ENCODE peak calls at places on chromosome 13, in seven cellular contexts. I, H, N, L, C, M and S are unnamed samples.
A peak's percentile ranks its signal among the peaks of the same experiment; 100 is the strongest.

GRCh38 chr13:20489185-20489820 is 36.4 kb downstream of the CRYL1 start:
- DNase-seq in C (peak; percentile 29), M (peak; percentile 73), N (no peak), L (no peak), H (no peak), I (no peak), S (no peak)

GRCh38 chr13:36666482-36667264 is 7.1 kb upstream of the SERTM1 start:
- DNase-seq in I (no peak), C (no peak), M (no peak), L (no peak), N (no peak), H (no peak), S (peak; percentile 60)

GRCh38 chr13:75550159-75550567 is 572 bp downstream of the UCHL3 start:
- DNase-seq in C (no peak), L (peak; percentile 27), N (no peak), I (no peak), H (no peak), M (peak; percentile 74), S (peak; percentile 22)

GRCh38 chr13:93861818-93862217 is 617.7 kb downstream of the DCT start:
- DNase-seq in N (no peak), M (no peak), C (no peak), L (no peak), I (no peak), H (no peak), S (no peak)

GRCh38 chr13:90974249-90974954 is 373.1 kb upstream of the MIR17HG start:
- DNase-seq in M (no peak), C (no peak), N (no peak), I (no peak), H (no peak), L (no peak), S (no peak)

GRCh38 chr13:43815204-43815603 is 28.4 kb upstream of the ENOX1 start:
- DNase-seq in H (no peak), N (no peak), M (peak; percentile 24), I (no peak), L (no peak), C (peak; percentile 41), S (no peak)

GRCh38 chr13:49791753-49792549 is 531 bp downstream of the KPNA3 start:
- DNase-seq in H (peak; percentile 61), L (no peak), N (no peak), M (peak; percentile 61), C (peak; percentile 44), I (no peak), S (peak; percentile 45)

GRCh38 chr13:35478384-35479222 is 2.1 kb upstream of the MAB21L1 start:
- DNase-seq in H (peak; percentile 23), M (no peak), N (no peak), C (no peak), I (no peak), L (no peak), S (no peak)

GRCh38 chr13:80945328-80945727 is 604.4 kb upstream of the SPRY2 start:
- DNase-seq in C (no peak), N (no peak), H (no peak), L (no peak), I (no peak), M (no peak), S (no peak)

GRCh38 chr13:60410299-60410698 is 13.3 kb downstream of the TDRD3 start:
- DNase-seq in C (no peak), L (no peak), H (no peak), I (no peak), M (no peak), N (no peak), S (no peak)

GRCh38 chr13:105759467-105759866 is 776.0 kb downstream of the EFNB2 start:
- DNase-seq in C (no peak), H (no peak), I (no peak), L (no peak), N (no peak), M (no peak), S (no peak)

GRCh38 chr13:24180743-24181384 is 20.3 kb downstream of the SPATA13 start:
- DNase-seq in M (no peak), C (no peak), L (no peak), I (no peak), N (no peak), H (no peak), S (no peak)

GRCh38 chr13:44734204-44734707 is 158.1 kb upstream of the TSC22D1 start:
- DNase-seq in I (no peak), M (no peak), C (peak; percentile 62), L (no peak), N (no peak), H (no peak), S (no peak)

GRCh38 chr13:75425216-75426009 is 56.6 kb downstream of the TBC1D4 start:
- DNase-seq in L (no peak), I (no peak), N (peak; percentile 41), M (no peak), C (no peak), H (no peak), S (no peak)

GRCh38 chr13:44667950-44668349 is 91.8 kb upstream of the TSC22D1 start:
- DNase-seq in I (no peak), N (no peak), H (no peak), C (no peak), L (no peak), M (no peak), S (no peak)

GRCh38 chr13:106096661-106097092 is 438.8 kb downstream of the EFNB2 start:
- DNase-seq in H (no peak), M (no peak), C (no peak), L (peak; percentile 25), N (no peak), I (no peak), S (no peak)

GRCh38 chr13:23928985-23929384 is 31.7 kb upstream of the C1QTNF9B start:
- DNase-seq in L (peak; percentile 15), I (no peak), C (no peak), M (no peak), H (no peak), N (no peak), S (no peak)

GRCh38 chr13:50626031-50626643 is 217.4 kb downstream of the DLEU7 start:
- DNase-seq in C (no peak), I (no peak), N (no peak), L (no peak), M (no peak), H (no peak), S (no peak)

GRCh38 chr13:75326173-75327131 is 155.5 kb downstream of the TBC1D4 start:
- DNase-seq in C (no peak), H (peak; percentile 33), L (no peak), I (no peak), M (no peak), N (no peak), S (no peak)

GRCh38 chr13:32503727-32504126 is 34.9 kb downstream of the N4BP2L2 start:
- DNase-seq in L (no peak), N (no peak), C (no peak), H (peak; percentile 63), M (peak; percentile 65), I (no peak), S (no peak)

GRCh38 chr13:21427741-21428140 is 31.4 kb downstream of the ZDHHC20 start:
- DNase-seq in I (no peak), L (no peak), C (no peak), H (no peak), N (peak; percentile 20), M (no peak), S (no peak)

GRCh38 chr13:60572855-60573254 is 175.8 kb downstream of the TDRD3 start:
- DNase-seq in I (no peak), M (no peak), N (no peak), L (no peak), H (no peak), C (no peak), S (no peak)

GRCh38 chr13:39317284-39317683 is 279.0 kb downstream of the NHLRC3 start:
- DNase-seq in H (peak; percentile 53), L (no peak), M (peak; percentile 34), C (peak; percentile 33), N (no peak), I (no peak), S (peak; percentile 57)

GRCh38 chr13:33764716-33765115 is 53.2 kb upstream of the RFC3 start:
- DNase-seq in N (no peak), M (no peak), C (no peak), H (no peak), L (no peak), I (no peak), S (no peak)

GRCh38 chr13:48954086-48954485 is 21.6 kb upstream of the FNDC3A start:
- DNase-seq in I (no peak), M (no peak), L (no peak), C (no peak), N (no peak), H (no peak), S (no peak)

GRCh38 chr13:24618219-24618955 is 61.8 kb upstream of the ATP12A start:
- DNase-seq in M (no peak), N (peak; percentile 40), I (no peak), L (no peak), C (no peak), H (no peak), S (no peak)

GRCh38 chr13:98476106-98476505 is 100.8 kb downstream of the STK24 start:
- DNase-seq in L (no peak), M (no peak), H (no peak), N (no peak), C (no peak), I (no peak), S (no peak)

DNA sequence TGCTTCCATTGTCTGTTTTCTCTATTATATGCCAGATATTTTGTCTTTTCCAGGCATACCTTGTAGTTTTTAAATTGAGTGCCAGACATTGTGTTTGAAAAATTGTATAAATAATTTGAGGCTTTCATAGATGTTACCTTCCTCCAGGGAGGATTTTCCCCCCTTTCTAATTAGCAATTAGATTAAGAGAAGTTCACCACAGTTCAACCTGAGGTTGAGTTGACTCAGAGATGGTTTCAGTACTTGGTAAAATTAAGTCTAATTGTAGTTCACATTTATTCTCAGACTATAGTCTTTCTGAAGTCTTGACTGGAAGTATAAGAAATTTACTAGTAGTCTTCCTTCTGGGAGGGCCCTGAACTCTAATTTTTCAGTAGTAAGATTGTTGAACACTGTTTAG is 104.1 kb upstream of the SCEL start:
- DNase-seq in C (no peak), I (no peak), L (no peak), N (peak; percentile 42), H (no peak), M (no peak), S (no peak)
- H3K4me3 ChIP-seq in C (no peak overlapping the region), I (no peak overlapping the region), L (no peak overlapping the region), N (peak overlapping the region; percentile 34), H (no peak overlapping the region), M (no peak overlapping the region), S (no peak overlapping the region)

GRCh38 chr13:110819203-110820014 is 95.5 kb downstream of the ANKRD10 start:
- DNase-seq in C (peak; percentile 78), N (peak; percentile 39), L (peak; percentile 74), I (no peak), M (peak; percentile 88), H (peak; percentile 81), S (peak; percentile 81)
- TF ChIP-seq POLR2A in C (no peak), N (no peak), L (no peak), I (no peak), M (no peak), H (no peak), S (no peak)

DNA sequence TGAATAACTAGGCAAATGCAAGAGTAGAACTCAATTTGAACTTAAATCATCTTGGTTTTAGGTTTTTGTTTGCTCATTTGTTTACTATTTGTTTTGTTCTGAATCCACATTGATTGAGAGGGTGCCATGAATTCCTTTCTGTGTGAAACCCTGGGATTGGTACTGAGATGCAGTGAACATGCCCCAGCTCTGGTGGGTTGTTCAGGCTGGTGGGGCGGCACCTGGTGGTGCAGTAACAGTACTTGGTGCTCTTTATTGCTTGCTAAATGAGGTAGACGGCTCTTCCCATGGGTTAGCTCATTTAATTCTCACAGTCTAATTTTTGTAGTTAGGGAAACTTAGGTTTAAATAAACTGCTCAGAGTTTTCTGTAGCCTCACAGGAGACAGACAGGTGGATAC is 48.4 kb downstream of the WASF3 start:
- DNase-seq in I (no peak), M (peak; percentile 34), C (no peak), H (no peak), N (no peak), L (peak; percentile 3), S (no peak)
- TF ChIP-seq CTCF in I (no peak), M (no peak), C (no peak), H (no peak), N (peak; percentile 19), L (no peak), S (no peak)

GRCh38 chr13:30047154-30047874 is 196.9 kb upstream of the UBL3 start:
- DNase-seq in L (no peak), H (no peak), I (no peak), C (no peak), N (no peak), M (no peak), S (no peak)
- H3K4me3 ChIP-seq in L (no peak overlapping the region), H (no peak overlapping the region), I (no peak overlapping the region), C (no peak overlapping the region), N (no peak overlapping the region), M (no peak overlapping the region), S (no peak overlapping the region)